ENCODE peak calls at places on chromosomes 6 and 20, in five cellular contexts. D is HEK293T; T is AG20443; R is activated CD4-positive, CD25-positive, alpha-beta regulatory T cell; L is activated naive CD8-positive, alpha-beta T cell treated with anti-CD3 and anti-CD28 coated beads, Interleukin-2, amount 50 U/mL, for 24 hours. Q is an unnamed sample.

GRCh38 chr20:36482044-36482473 is 59.3 kb upstream of the MYL9 start:
- DNase-seq in T (no peak), R (no peak), D (no peak), L (no peak), Q (peak; percentile 85)

GRCh38 chr6:33692078-33692759 is 19.3 kb downstream of the UQCC2 start:
- DNase-seq in R (no peak), D (no peak), L (no peak), T (peak; percentile 73), Q (no peak)

GRCh38 chr6:111871725-111872520 is 1.3 kb downstream of the FYN start:
- DNase-seq in T (peak; percentile 53), L (no peak), R (no peak), D (peak; percentile 61), Q (peak; percentile 97)

GRCh38 chr6:11459002-11459658 is 78.4 kb upstream of the TMEM170B start:
- DNase-seq in D (no peak), L (no peak), T (no peak), R (no peak), Q (no peak)

GRCh38 chr6:24931752-24932691 is 3.7 kb downstream of the RIPOR2 start:
- DNase-seq in D (no peak), L (no peak), R (no peak), T (no peak), Q (no peak)

GRCh38 chr6:111379831-111380230 is 103.2 kb downstream of the REV3L start:
- DNase-seq in R (no peak), D (no peak), T (no peak), L (no peak), Q (no peak)

GRCh38 chr6:27810768-27811298 is 101.4 kb downstream of the OR2B2 start:
- DNase-seq in T (no peak), L (peak; percentile 29), D (no peak), R (no peak), Q (no peak)

GRCh38 chr20:31835977-31836852 is 9.2 kb downstream of the FOXS1 start:
- DNase-seq in T (peak; percentile 96), R (no peak), D (peak; percentile 34), L (peak; percentile 51), Q (peak; percentile 66)

GRCh38 chr6:147566244-147566898 is 57.9 kb downstream of the SAMD5 start:
- DNase-seq in D (no peak), T (no peak), R (no peak), L (no peak), Q (no peak)

GRCh38 chr6:20159781-20160540 is 52.3 kb downstream of the MBOAT1 start:
- DNase-seq in L (no peak), D (no peak), T (peak; percentile 69), R (no peak), Q (peak; percentile 93)

GRCh38 chr20:45189067-45189611 is 14.4 kb downstream of the PI3 start:
- DNase-seq in L (no peak), T (no peak), R (no peak), D (no peak), Q (no peak)

GRCh38 chr20:32521780-32522524 is 63.2 kb downstream of the NOL4L start:
- DNase-seq in T (peak; percentile 93), R (peak; percentile 53), D (peak; percentile 88), L (peak; percentile 78), Q (peak; percentile 59)

GRCh38 chr6:156154896-156155295 is 622.3 kb upstream of the ARID1B start:
- DNase-seq in L (no peak), T (no peak), R (no peak), D (no peak), Q (no peak)

GRCh38 chr6:157488635-157489226 is 107.7 kb downstream of the ZDHHC14 start:
- DNase-seq in L (no peak), D (peak; percentile 42), T (no peak), R (no peak), Q (no peak)

GRCh38 chr20:34983995-34984735 is 28.5 kb downstream of the MYH7B start:
- DNase-seq in D (no peak), T (no peak), L (no peak), R (no peak), Q (no peak)

GRCh38 chr20:51337126-51337805 is 205.3 kb downstream of the NFATC2 start:
- DNase-seq in R (no peak), D (no peak), L (no peak), T (no peak), Q (no peak)

GRCh38 chr20:54347216-54347833 is 128.1 kb upstream of the DOK5 start:
- DNase-seq in R (no peak), D (no peak), T (peak; percentile 19), L (no peak), Q (no peak)

GRCh38 chr20:3786665-3787639 is at the start of gene CENPB:
- DNase-seq in T (peak; percentile 96), D (peak; percentile 91), R (peak; percentile 86), L (peak; percentile 96), Q (peak; percentile 74)

GRCh38 chr6:53294095-53294494 is 54.7 kb downstream of the ELOVL5 start:
- DNase-seq in R (no peak), L (no peak), T (peak; percentile 23), D (peak; percentile 43), Q (no peak)

GRCh38 chr6:118551063-118551672 is 3.1 kb downstream of the PLN start:
- DNase-seq in D (peak; percentile 48), T (peak; percentile 44), L (no peak), R (no peak), Q (peak; percentile 67)

GRCh38 chr20:63328026-63328700 is 33.0 kb downstream of the CHRNA4 start:
- DNase-seq in D (no peak), T (no peak), L (no peak), R (no peak), Q (no peak)

GRCh38 chr6:169833258-169833794 is 81.9 kb downstream of the ERMARD start:
- DNase-seq in D (no peak), T (no peak), L (no peak), R (no peak), Q (no peak)

GRCh38 chr6:136753624-136754023 is 38.7 kb downstream of the MAP3K5 start:
- DNase-seq in T (no peak), L (peak; percentile 34), D (no peak), R (peak; percentile 17), Q (no peak)

GRCh38 chr6:96723362-96723761 is 113.9 kb downstream of the GPR63 start:
- DNase-seq in T (no peak), R (no peak), L (no peak), D (no peak), Q (no peak)

GRCh38 chr6:40906759-40907158 is 132.3 kb downstream of the UNC5CL start:
- DNase-seq in T (peak; percentile 39), R (no peak), D (no peak), L (no peak), Q (no peak)

GRCh38 chr20:61883867-61884393 is 181.8 kb downstream of the TAF4 start:
- DNase-seq in T (no peak), R (no peak), L (no peak), D (no peak), Q (no peak)

GRCh38 chr6:1013656-1014430 is 298.1 kb upstream of the FOXQ1 start:
- DNase-seq in T (no peak), L (no peak), D (no peak), R (no peak), Q (no peak)

GRCh38 chr20:2145376-2145775 is 43.7 kb downstream of the STK35 start:
- DNase-seq in D (no peak), L (no peak), T (no peak), R (no peak), Q (no peak)

GRCh38 chr6:106705156-106705555 is 75.8 kb downstream of the QRSL1 start:
- DNase-seq in L (no peak), D (no peak), R (no peak), T (no peak), Q (no peak)

GRCh38 chr6:104995989-104996617 is 39.2 kb downstream of the LIN28B start:
- DNase-seq in R (no peak), D (no peak), L (no peak), T (peak; percentile 21), Q (peak; percentile 49)